ENCODE peak calls at places on chromosomes 4 and X, in nine cellular contexts. U, V, R, P, D, A, E, B and G are unnamed samples.
A peak's percentile ranks its signal among the peaks of the same experiment; 100 is the strongest.

GRCh38 chrX:650274-650673 is 19.7 kb downstream of the SHOX start:
- DNase-seq in U (no peak), V (no peak), R (no peak), P (no peak), D (no peak), A (no peak), E (no peak), B (no peak), G (no peak)

GRCh38 chr4:8058031-8058479 is 100.6 kb downstream of the ABLIM2 start:
- DNase-seq in U (no peak), V (no peak), R (no peak), P (no peak), D (no peak), A (no peak), E (no peak), B (no peak), G (no peak)

GRCh38 chrX:119410027-119410819 is 11.1 kb downstream of the SLC25A43 start:
- DNase-seq in U (no peak), V (no peak), R (no peak), P (no peak), D (no peak), A (peak; percentile 93), E (no peak), B (peak; percentile 64), G (peak; percentile 94)

GRCh38 chrX:112826020-112826419 is 14.6 kb downstream of the AMOT start:
- DNase-seq in U (no peak), V (no peak), R (no peak), P (no peak), D (no peak), A (no peak), E (no peak), B (no peak), G (peak; percentile 22)

GRCh38 chr4:122603156-122603574 is 17.7 kb downstream of the IL21 start:
- DNase-seq in U (no peak), V (no peak), R (no peak), P (no peak), D (no peak), A (no peak), E (no peak), B (peak; percentile 12), G (no peak)

GRCh38 chr4:174278467-174278866 is 5.0 kb downstream of the FBXO8 start:
- DNase-seq in U (no peak), V (peak; percentile 38), R (no peak), P (no peak), D (no peak), A (no peak), E (no peak), B (peak; percentile 12), G (no peak)

GRCh38 chrX:53479295-53479694 is 45.1 kb upstream of the HSD17B10 start:
- DNase-seq in U (no peak), V (no peak), R (peak; percentile 9), P (no peak), D (no peak), A (no peak), E (no peak), B (peak; percentile 18), G (no peak)

GRCh38 chr4:120829113-120829831 is 93.3 kb downstream of the PRDM5 start:
- DNase-seq in U (no peak), V (peak; percentile 7), R (no peak), P (no peak), D (no peak), A (peak; percentile 69), E (no peak), B (no peak), G (no peak)

GRCh38 chr4:71545168-71545567 is 206.3 kb downstream of the SLC4A4 start:
- DNase-seq in U (no peak), V (peak; percentile 10), R (no peak), P (no peak), D (no peak), A (peak; percentile 74), E (no peak), B (peak; percentile 6), G (peak; percentile 79)

GRCh38 chr4:1400861-1401408 is 5.3 kb downstream of the NKX1-1 start:
- DNase-seq in U (no peak), V (no peak), R (no peak), P (no peak), D (no peak), A (no peak), E (no peak), B (no peak), G (no peak)

GRCh38 chrX:112672788-112673560 is 6.8 kb downstream of the LHFPL1 start:
- DNase-seq in U (no peak), V (no peak), R (no peak), P (no peak), D (no peak), A (no peak), E (no peak), B (no peak), G (peak; percentile 23)

GRCh38 chrX:41095962-41096955 is 11.0 kb downstream of the USP9X start:
- DNase-seq in U (no peak), V (no peak), R (no peak), P (no peak), D (no peak), A (peak; percentile 13), E (no peak), B (no peak), G (peak; percentile 27)

GRCh38 chrX:134181261-134181660 is 55.7 kb upstream of the CCDC160 start:
- DNase-seq in U (no peak), V (no peak), R (no peak), P (no peak), D (no peak), A (no peak), E (no peak), B (no peak), G (no peak)

GRCh38 chr4:98745372-98745771 is 87.0 kb upstream of the TSPAN5 start:
- DNase-seq in U (no peak), V (no peak), R (peak; percentile 2), P (no peak), D (no peak), A (peak; percentile 19), E (peak; percentile 61), B (no peak), G (peak; percentile 67)

GRCh38 chrX:13551610-13552009 is 17.8 kb upstream of the EGFL6 start:
- DNase-seq in U (no peak), V (no peak), R (no peak), P (no peak), D (no peak), A (no peak), E (no peak), B (no peak), G (no peak)

GRCh38 chrX:77431227-77431626 is 16.0 kb upstream of the FGF16 start:
- DNase-seq in U (no peak), V (no peak), R (no peak), P (no peak), D (no peak), A (peak; percentile 89), E (no peak), B (no peak), G (peak; percentile 72)

GRCh38 chrX:40303256-40304077 is 205.7 kb upstream of the BCOR start:
- DNase-seq in U (no peak), V (no peak), R (no peak), P (no peak), D (no peak), A (no peak), E (no peak), B (no peak), G (no peak)

GRCh38 chr4:8293131-8293975 is 23.8 kb downstream of the HTRA3 start:
- DNase-seq in U (no peak), V (no peak), R (no peak), P (no peak), D (no peak), A (no peak), E (no peak), B (no peak), G (no peak)

GRCh38 chr4:3483471-3483921 is 20.4 kb downstream of the DOK7 start:
- DNase-seq in U (no peak), V (no peak), R (no peak), P (no peak), D (no peak), A (peak; percentile 42), E (no peak), B (no peak), G (peak; percentile 89)

GRCh38 chr4:182015893-182016292 is 227.3 kb upstream of the TENM3 start:
- DNase-seq in U (no peak), V (no peak), R (no peak), P (peak; percentile 10), D (no peak), A (peak; percentile 33), E (no peak), B (peak; percentile 7), G (peak; percentile 45)